ENCODE peak calls at places on chromosome 1, in five cellular contexts. One of them, this sample, is unnamed.

GRCh38 chr1:5992814-5993552 is 758 bp upstream of the NPHP4 start:
- DNase-seq in IMR-90: no peak
- DNase-seq in K562: peak
- DNase-seq in HepG2: no peak
- DNase-seq in A549: no peak
- DNase-seq in this sample: no peak

GRCh38 chr1:33414879-33415278 is 16.0 kb downstream of the PHC2 start:
- DNase-seq in A549: no peak
- DNase-seq in K562: no peak
- DNase-seq in HepG2: no peak
- DNase-seq in IMR-90: no peak
- DNase-seq in this sample: no peak

GRCh38 chr1:90133133-90133532 is 138.2 kb downstream of the ZNF326 start:
- DNase-seq in K562: peak
- DNase-seq in HepG2: peak
- DNase-seq in A549: no peak
- DNase-seq in IMR-90: peak
- DNase-seq in this sample: no peak

GRCh38 chr1:228765543-228765942 is 30.3 kb downstream of the RHOU start:
- DNase-seq in IMR-90: no peak
- DNase-seq in HepG2: no peak
- DNase-seq in A549: no peak
- DNase-seq in K562: no peak
- DNase-seq in this sample: no peak

GRCh38 chr1:50333595-50333974 is 89.7 kb downstream of the DMRTA2 start:
- DNase-seq in K562: peak
- DNase-seq in A549: peak
- DNase-seq in IMR-90: peak
- DNase-seq in HepG2: no peak
- DNase-seq in this sample: peak

GRCh38 chr1:91830242-91831131 is 55.5 kb downstream of the TGFBR3 start:
- DNase-seq in HepG2: peak
- DNase-seq in K562: no peak
- DNase-seq in A549: peak
- DNase-seq in IMR-90: peak
- DNase-seq in this sample: no peak

GRCh38 chr1:23743287-23744052 is at the start of gene ELOA:
- DNase-seq in HepG2: peak
- DNase-seq in IMR-90: peak
- DNase-seq in K562: peak
- DNase-seq in A549: peak
- DNase-seq in this sample: peak

GRCh38 chr1:213858581-213858980 is 129.2 kb upstream of the PROX1 start:
- DNase-seq in A549: no peak
- DNase-seq in IMR-90: no peak
- DNase-seq in HepG2: peak
- DNase-seq in K562: no peak
- DNase-seq in this sample: no peak

GRCh38 chr1:182596934-182597333 is 7.3 kb downstream of the RGS16 start:
- DNase-seq in HepG2: no peak
- DNase-seq in A549: no peak
- DNase-seq in IMR-90: no peak
- DNase-seq in K562: no peak
- DNase-seq in this sample: no peak

GRCh38 chr1:168892945-168893344 is 163.9 kb upstream of the DPT start:
- DNase-seq in K562: no peak
- DNase-seq in HepG2: no peak
- DNase-seq in A549: no peak
- DNase-seq in IMR-90: no peak
- DNase-seq in this sample: no peak

GRCh38 chr1:183164350-183164749 is 21.7 kb upstream of the LAMC2 start:
- DNase-seq in HepG2: no peak
- DNase-seq in A549: peak
- DNase-seq in IMR-90: peak
- DNase-seq in K562: no peak
- DNase-seq in this sample: peak

GRCh38 chr1:84674021-84674420 is 16.2 kb downstream of the SSX2IP start:
- DNase-seq in K562: no peak
- DNase-seq in HepG2: no peak
- DNase-seq in IMR-90: no peak
- DNase-seq in A549: no peak
- DNase-seq in this sample: no peak

GRCh38 chr1:84669831-84670230 is 20.4 kb downstream of the SSX2IP start:
- DNase-seq in IMR-90: no peak
- DNase-seq in K562: no peak
- DNase-seq in HepG2: no peak
- DNase-seq in A549: no peak
- DNase-seq in this sample: no peak

GRCh38 chr1:84665703-84666317 is 24.5 kb downstream of the SSX2IP start:
- DNase-seq in IMR-90: peak
- DNase-seq in A549: no peak
- DNase-seq in K562: no peak
- DNase-seq in HepG2: no peak
- DNase-seq in this sample: no peak

GRCh38 chr1:84672080-84672735 is 18.1 kb downstream of the SSX2IP start:
- DNase-seq in K562: no peak
- DNase-seq in HepG2: no peak
- DNase-seq in A549: no peak
- DNase-seq in IMR-90: no peak
- DNase-seq in this sample: no peak

DNA sequence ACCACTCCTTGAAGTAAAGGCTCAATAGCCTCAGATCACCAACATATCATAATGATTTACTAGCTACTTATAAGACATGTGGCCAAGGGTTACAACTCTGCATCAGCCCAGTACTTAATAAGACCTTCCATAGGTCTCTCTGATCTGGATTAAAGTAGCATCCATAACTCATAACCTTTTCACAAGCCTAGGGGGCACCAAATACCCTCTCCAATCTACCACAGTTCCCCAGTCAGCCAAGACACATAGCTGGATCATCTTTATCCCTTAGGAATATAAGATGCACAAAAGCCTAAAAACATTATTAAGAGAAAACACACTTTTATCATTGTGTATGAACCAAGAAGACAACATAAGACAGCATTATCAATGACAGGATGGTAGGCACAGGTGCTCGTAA is 22.1 kb downstream of the SSX2IP start:
- DNase-seq in IMR-90: no peak
- DNase-seq in K562: peak
- DNase-seq in HepG2: peak
- DNase-seq in A549: no peak
- DNase-seq in this sample: no peak
- TF ChIP-seq MAFK in IMR-90: no peak
- TF ChIP-seq MAFK in K562: no peak
- TF ChIP-seq MAFK in HepG2: no peak
- TF ChIP-seq MAFK in A549: no peak
- TF ChIP-seq MAFK in this sample: no peak

GRCh38 chr1:21334214-21335087 is 44.2 kb upstream of the ECE1 start:
- DNase-seq in K562: peak
- DNase-seq in IMR-90: peak
- DNase-seq in HepG2: no peak
- DNase-seq in A549: peak
- DNase-seq in this sample: peak
- TF ChIP-seq MAFK in K562: no peak
- TF ChIP-seq MAFK in IMR-90: no peak
- TF ChIP-seq MAFK in HepG2: no peak
- TF ChIP-seq MAFK in A549: no peak
- TF ChIP-seq MAFK in this sample: no peak

GRCh38 chr1:85093644-85094043 is 45.3 kb upstream of the MCOLN3 start:
- DNase-seq in HepG2: no peak
- DNase-seq in IMR-90: no peak
- DNase-seq in A549: no peak
- DNase-seq in K562: no peak
- DNase-seq in this sample: no peak
- TF ChIP-seq MAFK in HepG2: no peak
- TF ChIP-seq MAFK in IMR-90: no peak
- TF ChIP-seq MAFK in A549: no peak
- TF ChIP-seq MAFK in K562: no peak
- TF ChIP-seq MAFK in this sample: no peak

GRCh38 chr1:84375965-84376910 is 22.0 kb upstream of the DNASE2B start:
- DNase-seq in HepG2: no peak
- DNase-seq in A549: no peak
- DNase-seq in IMR-90: peak
- DNase-seq in K562: no peak
- DNase-seq in this sample: no peak

GRCh38 chr1:84379781-84380180 is 18.5 kb upstream of the DNASE2B start:
- DNase-seq in A549: no peak
- DNase-seq in K562: no peak
- DNase-seq in IMR-90: no peak
- DNase-seq in HepG2: no peak
- DNase-seq in this sample: no peak

GRCh38 chr1:84374991-84375838 is 23.1 kb upstream of the DNASE2B start:
- DNase-seq in IMR-90: no peak
- DNase-seq in K562: no peak
- DNase-seq in A549: no peak
- DNase-seq in HepG2: no peak
- DNase-seq in this sample: no peak

GRCh38 chr1:84379128-84379527 is 19.2 kb upstream of the DNASE2B start:
- DNase-seq in A549: no peak
- DNase-seq in K562: no peak
- DNase-seq in IMR-90: peak
- DNase-seq in HepG2: no peak
- DNase-seq in this sample: no peak

DNA sequence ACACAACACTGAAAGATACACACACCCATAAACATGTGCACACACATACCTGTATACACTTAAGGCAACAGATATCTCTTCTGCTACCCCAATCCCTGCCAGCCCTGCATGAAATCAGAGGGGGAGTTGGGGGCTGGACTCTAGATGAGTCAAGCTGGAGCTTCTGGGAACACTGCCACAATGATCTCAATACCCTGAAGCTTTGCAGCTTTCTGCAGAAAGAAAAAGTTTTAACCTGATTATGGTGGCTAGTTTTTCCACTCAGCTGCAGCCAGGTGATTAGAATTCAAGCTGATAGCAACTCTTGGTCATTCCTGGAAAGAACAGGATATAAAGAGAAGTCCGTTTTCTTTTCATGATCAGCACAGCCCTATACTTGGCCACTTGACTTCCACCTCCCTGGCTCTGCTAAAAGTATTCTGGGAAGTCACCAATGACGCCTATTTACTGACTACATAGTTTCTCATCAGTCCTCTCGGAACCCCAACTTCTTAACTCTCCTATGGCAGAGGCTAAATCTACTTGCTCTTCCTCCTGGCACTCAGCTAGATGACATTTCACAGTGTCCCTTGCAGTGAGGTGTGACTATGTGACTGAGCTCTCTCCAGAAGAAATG is 20.7 kb upstream of the DNASE2B start:
- DNase-seq in A549: no peak
- DNase-seq in HepG2: no peak
- DNase-seq in K562: peak
- DNase-seq in IMR-90: peak
- DNase-seq in this sample: no peak
- TF ChIP-seq MAFK in A549: no peak
- TF ChIP-seq MAFK in HepG2: no peak
- TF ChIP-seq MAFK in K562: no peak
- TF ChIP-seq MAFK in IMR-90: no peak
- TF ChIP-seq MAFK in this sample: no peak

GRCh38 chr1:1285102-1285571 is 4.9 kb downstream of the SCNN1D start:
- DNase-seq in A549: no peak
- DNase-seq in K562: no peak
- DNase-seq in IMR-90: no peak
- DNase-seq in HepG2: no peak
- DNase-seq in this sample: no peak

GRCh38 chr1:1284370-1285101 is 4.3 kb downstream of the SCNN1D start:
- DNase-seq in A549: no peak
- DNase-seq in HepG2: no peak
- DNase-seq in IMR-90: no peak
- DNase-seq in K562: no peak
- DNase-seq in this sample: peak

GRCh38 chr1:1285618-1286311 is 5.5 kb downstream of the SCNN1D start:
- DNase-seq in K562: no peak
- DNase-seq in HepG2: no peak
- DNase-seq in A549: no peak
- DNase-seq in IMR-90: no peak
- DNase-seq in this sample: no peak

GRCh38 chr1:1287288-1288110 is 7.3 kb downstream of the SCNN1D start:
- DNase-seq in A549: no peak
- DNase-seq in IMR-90: no peak
- DNase-seq in HepG2: no peak
- DNase-seq in K562: no peak
- DNase-seq in this sample: no peak

GRCh38 chr1:1286313-1287261 is 6.4 kb downstream of the SCNN1D start:
- DNase-seq in A549: no peak
- DNase-seq in IMR-90: no peak
- DNase-seq in K562: no peak
- DNase-seq in HepG2: no peak
- DNase-seq in this sample: no peak
- TF ChIP-seq MAFK in A549: no peak
- TF ChIP-seq MAFK in IMR-90: no peak
- TF ChIP-seq MAFK in K562: no peak
- TF ChIP-seq MAFK in HepG2: no peak
- TF ChIP-seq MAFK in this sample: no peak

DNA sequence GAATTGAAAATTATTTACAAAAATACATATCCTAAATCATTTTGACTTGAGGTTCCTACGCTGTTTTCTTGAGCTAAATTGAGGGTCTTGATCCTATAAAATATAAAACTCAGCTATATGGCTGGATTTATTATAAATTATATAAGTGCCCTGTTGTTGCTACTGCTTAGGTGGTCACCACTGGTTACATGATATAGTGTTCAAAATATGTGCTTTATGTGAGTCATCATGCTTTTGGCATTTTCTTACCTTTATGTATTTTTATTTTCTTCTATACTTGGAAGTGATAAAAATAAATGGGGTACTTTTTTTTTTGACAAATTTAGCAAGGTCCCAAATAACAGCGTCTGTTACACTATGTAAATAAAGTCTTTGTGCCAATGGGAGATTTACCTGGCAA is 31.1 kb upstream of the PTPRC start:
- DNase-seq in HepG2: no peak
- DNase-seq in A549: no peak
- DNase-seq in K562: no peak
- DNase-seq in IMR-90: peak
- DNase-seq in this sample: no peak
- TF ChIP-seq MAFK in HepG2: no peak
- TF ChIP-seq MAFK in A549: no peak
- TF ChIP-seq MAFK in K562: no peak
- TF ChIP-seq MAFK in IMR-90: no peak
- TF ChIP-seq MAFK in this sample: no peak

DNA sequence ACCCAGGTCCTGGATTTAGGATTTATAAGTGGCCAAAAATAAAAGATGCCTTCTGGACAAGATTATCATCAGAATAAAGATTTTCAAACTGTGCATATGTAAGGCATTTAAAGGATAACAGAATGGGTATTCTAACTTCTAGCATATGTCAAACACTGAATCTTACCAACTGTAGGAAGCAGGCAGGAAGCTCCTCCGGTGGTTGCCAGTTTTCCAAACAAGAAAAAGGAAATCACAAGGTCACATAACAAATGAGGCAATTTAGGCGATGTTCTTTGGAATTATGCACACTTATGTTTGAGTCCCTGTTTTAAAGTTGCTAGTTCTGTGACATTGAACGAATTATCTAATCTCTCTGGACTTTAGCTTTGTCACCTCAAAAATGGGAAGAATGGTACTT is 48.9 kb downstream of the ATP6V1G3 start:
- DNase-seq in IMR-90: no peak
- DNase-seq in A549: no peak
- DNase-seq in K562: no peak
- DNase-seq in HepG2: no peak
- DNase-seq in this sample: no peak
- TF ChIP-seq MAFK in IMR-90: no peak
- TF ChIP-seq MAFK in A549: no peak
- TF ChIP-seq MAFK in K562: no peak
- TF ChIP-seq MAFK in HepG2: no peak
- TF ChIP-seq MAFK in this sample: no peak

GRCh38 chr1:172653015-172653709 is 5.7 kb upstream of the FASLG start:
- DNase-seq in HepG2: no peak
- DNase-seq in IMR-90: peak
- DNase-seq in A549: no peak
- DNase-seq in K562: peak
- DNase-seq in this sample: no peak
- TF ChIP-seq MAFK in HepG2: no peak
- TF ChIP-seq MAFK in IMR-90: no peak
- TF ChIP-seq MAFK in A549: no peak
- TF ChIP-seq MAFK in K562: no peak
- TF ChIP-seq MAFK in this sample: no peak